ENCODE peak calls at places on chromosomes 12 and 14, in six cellular contexts. Q is C1 segment of cervical spinal cord; V is NCI-H1105 treated with DMSO at 0.1 percent for 48 hours; Z is lung microvascular endothelial cell; H is activated T-cell treated with anti-CD3 and anti-CD28 coated beads, Interleukin-2, amount 50 U/mL, for 72 hours; X is activated CD4-positive, alpha-beta T cell treated with anti-CD3 and anti-CD28 coated beads, Interleukin-2, amount 10 ng/mL, durations not matched to agents 7 days and 5 days. A is an unnamed sample.
A peak's percentile ranks its signal among the peaks of the same experiment; 100 is the strongest.

GRCh38 chr14:44564908-44565307 is 57.8 kb upstream of the FSCB start:
- DNase-seq in Q (no peak), V (no peak), Z (no peak), H (no peak), X (no peak), A (no peak)

GRCh38 chr12:55692631-55693322 is 14.9 kb downstream of the ITGA7 start:
- DNase-seq in Q (no peak), V (no peak), Z (no peak), H (no peak), X (no peak), A (no peak)

GRCh38 chr12:57471-57980 is 9.0 kb upstream of the IQSEC3 start:
- DNase-seq in Q (no peak), V (no peak), Z (no peak), H (no peak), X (no peak), A (no peak)

GRCh38 chr14:87059060-87059827 is 933.7 kb downstream of the GALC start:
- DNase-seq in Q (no peak), V (no peak), Z (no peak), H (no peak), X (no peak), A (no peak)

GRCh38 chr12:10505620-10506019 is at the start of gene EIF2S3B:
- DNase-seq in Q (no peak), V (no peak), Z (no peak), H (no peak), X (no peak), A (no peak)

GRCh38 chr14:70018713-70019201 is 139.5 kb downstream of the SMOC1 start:
- DNase-seq in Q (peak; percentile 7), V (no peak), Z (no peak), H (no peak), X (peak; percentile 35), A (peak; percentile 34)

GRCh38 chr12:76866146-76866545 is 12.7 kb downstream of the CSRP2 start:
- DNase-seq in Q (no peak), V (no peak), Z (no peak), H (no peak), X (no peak), A (no peak)

GRCh38 chr12:88884600-88884999 is 304.3 kb upstream of the KITLG start:
- DNase-seq in Q (no peak), V (no peak), Z (no peak), H (no peak), X (no peak), A (peak; percentile 22)

GRCh38 chr12:104784592-104784991 is 173.5 kb downstream of the SLC41A2 start:
- DNase-seq in Q (no peak), V (no peak), Z (no peak), H (no peak), X (no peak), A (no peak)

GRCh38 chr14:61950340-61950739 is 188.1 kb downstream of the SNAPC1 start:
- DNase-seq in Q (no peak), V (no peak), Z (no peak), H (no peak), X (no peak), A (no peak)

GRCh38 chr12:56634242-56634836 is 4.2 kb upstream of the BAZ2A start:
- DNase-seq in Q (peak; percentile 47), V (peak; percentile 58), Z (peak; percentile 24), H (peak; percentile 38), X (peak; percentile 19), A (peak; percentile 54)

GRCh38 chr12:116502989-116503496 is 56.1 kb upstream of the MAP1LC3B2 start:
- DNase-seq in Q (no peak), V (no peak), Z (no peak), H (no peak), X (no peak), A (no peak)

GRCh38 chr12:3803865-3804472 is 51.1 kb upstream of the CRACR2A start:
- DNase-seq in Q (peak; percentile 35), V (peak; percentile 74), Z (peak; percentile 84), H (peak; percentile 71), X (peak; percentile 81), A (peak; percentile 62)